ENCODE peak calls at places on chromosomes 2 and 18, in six cellular contexts. One of them, this sample, is unnamed.

GRCh38 chr2:26033270-26033768 is 565 bp upstream of the RAB10 start:
- DNase-seq in HuH-7: peak
- DNase-seq in B cell: no peak
- DNase-seq in stimulated activated CD4-positive, alpha-beta T cell treated with anti-CD3 and anti-CD28 coated beads, Interleukin-4, amount 100 ng/mL, for 1 hour: no peak
- DNase-seq in AG20443: no peak
- DNase-seq in NCI-H1417: peak
- DNase-seq in this sample: peak

GRCh38 chr2:8849322-8849721 is 11.9 kb upstream of the KIDINS220 start:
- DNase-seq in B cell: no peak
- DNase-seq in stimulated activated CD4-positive, alpha-beta T cell treated with anti-CD3 and anti-CD28 coated beads, Interleukin-4, amount 100 ng/mL, for 1 hour: no peak
- DNase-seq in NCI-H1417: no peak
- DNase-seq in AG20443: peak
- DNase-seq in HuH-7: no peak
- DNase-seq in this sample: no peak

GRCh38 chr2:42558827-42559226 is 9.6 kb upstream of the MTA3 start:
- DNase-seq in AG20443: no peak
- DNase-seq in stimulated activated CD4-positive, alpha-beta T cell treated with anti-CD3 and anti-CD28 coated beads, Interleukin-4, amount 100 ng/mL, for 1 hour: no peak
- DNase-seq in HuH-7: peak
- DNase-seq in B cell: no peak
- DNase-seq in NCI-H1417: no peak
- DNase-seq in this sample: no peak

GRCh38 chr18:78006006-78006802 is 756.6 kb downstream of the GALR1 start:
- DNase-seq in HuH-7: no peak
- DNase-seq in stimulated activated CD4-positive, alpha-beta T cell treated with anti-CD3 and anti-CD28 coated beads, Interleukin-4, amount 100 ng/mL, for 1 hour: no peak
- DNase-seq in AG20443: no peak
- DNase-seq in B cell: no peak
- DNase-seq in NCI-H1417: no peak
- DNase-seq in this sample: no peak

GRCh38 chr18:9366126-9366714 is 31.6 kb downstream of the TWSG1 start:
- DNase-seq in NCI-H1417: no peak
- DNase-seq in stimulated activated CD4-positive, alpha-beta T cell treated with anti-CD3 and anti-CD28 coated beads, Interleukin-4, amount 100 ng/mL, for 1 hour: no peak
- DNase-seq in B cell: no peak
- DNase-seq in HuH-7: no peak
- DNase-seq in AG20443: peak
- DNase-seq in this sample: no peak

GRCh38 chr2:219737270-219737691 is 109.9 kb downstream of the SLC4A3 start:
- DNase-seq in B cell: no peak
- DNase-seq in NCI-H1417: peak
- DNase-seq in AG20443: peak
- DNase-seq in HuH-7: no peak
- DNase-seq in stimulated activated CD4-positive, alpha-beta T cell treated with anti-CD3 and anti-CD28 coated beads, Interleukin-4, amount 100 ng/mL, for 1 hour: no peak
- DNase-seq in this sample: no peak

GRCh38 chr2:161136696-161137324 is 23.4 kb upstream of the TANK start:
- DNase-seq in AG20443: peak
- DNase-seq in B cell: peak
- DNase-seq in NCI-H1417: no peak
- DNase-seq in stimulated activated CD4-positive, alpha-beta T cell treated with anti-CD3 and anti-CD28 coated beads, Interleukin-4, amount 100 ng/mL, for 1 hour: no peak
- DNase-seq in HuH-7: no peak
- DNase-seq in this sample: no peak

GRCh38 chr2:236338495-236339184 is 74.4 kb upstream of the ASB18 start:
- DNase-seq in HuH-7: no peak
- DNase-seq in stimulated activated CD4-positive, alpha-beta T cell treated with anti-CD3 and anti-CD28 coated beads, Interleukin-4, amount 100 ng/mL, for 1 hour: no peak
- DNase-seq in AG20443: peak
- DNase-seq in NCI-H1417: peak
- DNase-seq in B cell: peak
- DNase-seq in this sample: no peak

GRCh38 chr2:42979870-42980763 is 187.7 kb upstream of the HAAO start:
- DNase-seq in B cell: peak
- DNase-seq in stimulated activated CD4-positive, alpha-beta T cell treated with anti-CD3 and anti-CD28 coated beads, Interleukin-4, amount 100 ng/mL, for 1 hour: no peak
- DNase-seq in HuH-7: peak
- DNase-seq in AG20443: no peak
- DNase-seq in NCI-H1417: no peak
- DNase-seq in this sample: no peak

GRCh38 chr2:115384399-115384798 is 942.0 kb downstream of the DPP10 start:
- DNase-seq in B cell: no peak
- DNase-seq in stimulated activated CD4-positive, alpha-beta T cell treated with anti-CD3 and anti-CD28 coated beads, Interleukin-4, amount 100 ng/mL, for 1 hour: no peak
- DNase-seq in NCI-H1417: no peak
- DNase-seq in HuH-7: no peak
- DNase-seq in AG20443: no peak
- DNase-seq in this sample: no peak

GRCh38 chr2:127406454-127406853 is 11.8 kb upstream of the PROC start:
- DNase-seq in B cell: no peak
- DNase-seq in NCI-H1417: no peak
- DNase-seq in AG20443: no peak
- DNase-seq in HuH-7: no peak
- DNase-seq in stimulated activated CD4-positive, alpha-beta T cell treated with anti-CD3 and anti-CD28 coated beads, Interleukin-4, amount 100 ng/mL, for 1 hour: no peak
- DNase-seq in this sample: no peak

GRCh38 chr2:70767699-70768584 is at the start of gene ADD2:
- DNase-seq in HuH-7: peak
- DNase-seq in stimulated activated CD4-positive, alpha-beta T cell treated with anti-CD3 and anti-CD28 coated beads, Interleukin-4, amount 100 ng/mL, for 1 hour: peak
- DNase-seq in B cell: peak
- DNase-seq in AG20443: peak
- DNase-seq in NCI-H1417: peak
- DNase-seq in this sample: peak

GRCh38 chr2:219206442-219207253 is at the start of gene ZFAND2B:
- DNase-seq in B cell: peak
- DNase-seq in stimulated activated CD4-positive, alpha-beta T cell treated with anti-CD3 and anti-CD28 coated beads, Interleukin-4, amount 100 ng/mL, for 1 hour: peak
- DNase-seq in NCI-H1417: peak
- DNase-seq in HuH-7: peak
- DNase-seq in AG20443: peak
- DNase-seq in this sample: peak

GRCh38 chr2:9112079-9112721 is 94.4 kb upstream of the ASAP2 start:
- DNase-seq in HuH-7: no peak
- DNase-seq in AG20443: peak
- DNase-seq in stimulated activated CD4-positive, alpha-beta T cell treated with anti-CD3 and anti-CD28 coated beads, Interleukin-4, amount 100 ng/mL, for 1 hour: no peak
- DNase-seq in B cell: no peak
- DNase-seq in NCI-H1417: no peak
- DNase-seq in this sample: no peak

GRCh38 chr2:121211251-121211650 is 73.8 kb downstream of the TFCP2L1 start:
- DNase-seq in B cell: no peak
- DNase-seq in HuH-7: peak
- DNase-seq in stimulated activated CD4-positive, alpha-beta T cell treated with anti-CD3 and anti-CD28 coated beads, Interleukin-4, amount 100 ng/mL, for 1 hour: no peak
- DNase-seq in NCI-H1417: no peak
- DNase-seq in AG20443: no peak
- DNase-seq in this sample: no peak